ENCODE peak calls at places on chromosomes 6 and 20, in eight cellular contexts. M is heart left ventricle; F is Caki2; R is stimulated activated CD4-positive, alpha-beta T cell treated with anti-CD3 and anti-CD28 coated beads, Interleukin-15, amount 100 ng/mL, for 24 hours; L is substantia nigra; E is omental fat pad; H is GM12892; V is AML-193. K is an unnamed sample.

GRCh38 chr6:8731874-8732273 is 296.5 kb upstream of the SLC35B3 start:
- DNase-seq in M (no peak), L (no peak), E (no peak), R (no peak), F (no peak), H (no peak), V (no peak), K (no peak)

GRCh38 chr6:14713008-14713452 is 532.8 kb upstream of the JARID2 start:
- DNase-seq in H (no peak), E (no peak), R (peak), M (peak), V (no peak), F (no peak), L (peak), K (no peak)

GRCh38 chr6:77474973-77475372 is 11.7 kb upstream of the HTR1B start:
- DNase-seq in V (no peak), F (no peak), R (no peak), H (no peak), L (no peak), E (no peak), M (no peak), K (no peak)

GRCh38 chr6:169145476-169145875 is 108.2 kb downstream of the THBS2 start:
- DNase-seq in R (no peak), L (no peak), H (no peak), F (no peak), M (no peak), V (no peak), E (no peak), K (no peak)

GRCh38 chr6:11273406-11274065 is 41.1 kb upstream of the NEDD9 start:
- DNase-seq in V (no peak), L (no peak), E (no peak), F (peak), M (no peak), R (no peak), H (no peak), K (no peak)

GRCh38 chr6:66145867-66146266 is 438.8 kb upstream of the EYS start:
- DNase-seq in M (no peak), H (no peak), F (no peak), R (no peak), L (no peak), E (no peak), V (no peak), K (no peak)

GRCh38 chr6:169618526-169619490 is 83.0 kb downstream of the WDR27 start:
- DNase-seq in R (no peak), V (no peak), L (no peak), H (no peak), M (no peak), F (peak), E (no peak), K (no peak)

GRCh38 chr6:56804996-56805395 is 149.9 kb upstream of the BEND6 start:
- DNase-seq in H (no peak), E (no peak), V (no peak), L (no peak), M (no peak), F (no peak), R (no peak), K (no peak)

GRCh38 chr20:51447097-51447764 is 95.3 kb downstream of the NFATC2 start:
- DNase-seq in E (peak), H (no peak), F (peak), R (no peak), M (peak), V (no peak), L (peak), K (no peak)

GRCh38 chr6:30821862-30822784 is 62.2 kb upstream of the DDR1 start:
- DNase-seq in R (no peak), L (no peak), V (peak), M (no peak), H (no peak), F (no peak), E (no peak), K (no peak)

GRCh38 chr6:106309766-106310373 is 15.7 kb downstream of the ATG5 start:
- DNase-seq in F (no peak), V (no peak), R (no peak), H (no peak), M (no peak), E (no peak), L (no peak), K (no peak)

GRCh38 chr20:32282461-32282860 is 5.0 kb downstream of the KIF3B start:
- DNase-seq in V (no peak), E (no peak), H (no peak), R (no peak), F (no peak), L (peak), M (peak), K (no peak)

GRCh38 chr6:169950558-169950957 is 199.1 kb downstream of the ERMARD start:
- DNase-seq in L (no peak), M (no peak), V (peak), H (no peak), F (no peak), R (peak), E (no peak), K (no peak)

GRCh38 chr6:168045706-168046620 is 33.0 kb downstream of the FRMD1 start:
- DNase-seq in V (no peak), H (no peak), E (no peak), L (no peak), F (no peak), R (no peak), M (no peak), K (no peak)

GRCh38 chr6:90230547-90231240 is 65.9 kb downstream of the BACH2 start:
- DNase-seq in L (no peak), R (no peak), V (no peak), E (no peak), H (no peak), F (no peak), M (no peak), K (no peak)

GRCh38 chr6:93624408-93624807 is 205.0 kb upstream of the EPHA7 start:
- DNase-seq in L (peak), R (no peak), M (no peak), F (no peak), V (no peak), H (no peak), E (no peak), K (no peak)

GRCh38 chr6:5422321-5422915 is 161.1 kb downstream of the FARS2 start:
- DNase-seq in V (peak), F (peak), H (no peak), M (no peak), E (no peak), L (peak), R (peak), K (peak)

GRCh38 chr20:38673731-38674177 is 50.5 kb upstream of the SLC32A1 start:
- DNase-seq in R (peak), E (no peak), V (no peak), F (no peak), M (no peak), L (no peak), H (no peak), K (no peak)

GRCh38 chr6:81865712-81866111 is 113.2 kb upstream of the TENT5A start:
- DNase-seq in R (no peak), L (no peak), F (peak), V (no peak), H (no peak), E (no peak), M (no peak), K (no peak)

GRCh38 chr6:3351105-3351676 is 92.4 kb downstream of the PSMG4 start:
- DNase-seq in V (no peak), R (no peak), L (no peak), H (no peak), M (no peak), E (no peak), F (no peak), K (no peak)

GRCh38 chr6:66662196-66662595 is 955.2 kb upstream of the EYS start:
- DNase-seq in R (no peak), L (no peak), V (peak), F (peak), E (no peak), H (no peak), M (no peak), K (no peak)

GRCh38 chr6:13528232-13528631 is 40.8 kb upstream of the GFOD1 start:
- DNase-seq in H (no peak), V (peak), L (no peak), F (no peak), E (no peak), R (no peak), M (no peak), K (no peak)

GRCh38 chr6:84554706-84555105 is 209.7 kb downstream of the TBX18 start:
- DNase-seq in M (no peak), V (no peak), E (no peak), H (no peak), F (no peak), R (no peak), L (no peak), K (no peak)

GRCh38 chr20:8854566-8854965 is 214.3 kb upstream of the PLCB4 start:
- DNase-seq in L (no peak), V (no peak), M (peak), R (no peak), F (no peak), H (no peak), E (no peak), K (no peak)

GRCh38 chr6:27545271-27546046 is 72.6 kb upstream of the ZNF184 start:
- DNase-seq in E (no peak), H (no peak), V (no peak), F (peak), L (no peak), M (no peak), R (peak), K (no peak)

GRCh38 chr20:5785146-5785545 is 34.9 kb downstream of the SHLD1 start:
- DNase-seq in M (no peak), V (no peak), R (no peak), H (no peak), E (no peak), F (no peak), L (no peak), K (no peak)

GRCh38 chr6:81752969-81753708 is 658 bp upstream of the TENT5A start:
- DNase-seq in R (peak), M (peak), L (peak), V (no peak), F (peak), H (peak), E (peak), K (no peak)

GRCh38 chr20:39155996-39156395 is 193.9 kb downstream of the DHX35 start:
- DNase-seq in E (no peak), H (no peak), F (no peak), R (no peak), M (no peak), L (no peak), V (no peak), K (no peak)

GRCh38 chr20:23690581-23690980 is 1.7 kb upstream of the CST4 start:
- DNase-seq in E (no peak), H (no peak), M (no peak), F (no peak), R (no peak), V (no peak), L (no peak), K (no peak)

GRCh38 chr6:127302728-127303675 is 36.3 kb downstream of the RNF146 start:
- DNase-seq in F (peak), V (peak), M (no peak), R (peak), E (peak), H (no peak), L (peak), K (no peak)

GRCh38 chr6:37696220-37696840 is 1.4 kb downstream of the MDGA1 start:
- DNase-seq in M (peak), V (no peak), E (no peak), H (peak), R (peak), L (peak), F (peak), K (no peak)

GRCh38 chr6:126701799-126702198 is 361.9 kb downstream of the CENPW start:
- DNase-seq in V (no peak), L (no peak), M (no peak), F (no peak), H (no peak), E (no peak), R (no peak), K (no peak)

GRCh38 chr6:74410630-74411029 is 714.6 kb downstream of the CD109 start:
- DNase-seq in E (no peak), F (no peak), V (no peak), M (no peak), H (no peak), R (no peak), L (no peak), K (no peak)

GRCh38 chr20:37531856-37532255 is 4.2 kb upstream of the BLCAP start:
- DNase-seq in H (no peak), L (no peak), M (no peak), R (no peak), E (no peak), V (no peak), F (no peak), K (no peak)